ENCODE peak calls at places on chromosomes 12 and 14, in five cellular contexts. One of them, this sample, is unnamed.

GRCh38 chr12:125797421-125798175 is 732.4 kb downstream of the AACS start:
- DNase-seq in A549: peak; percentile 9
- DNase-seq in gastrocnemius medialis: no peak
- DNase-seq in ovary: no peak
- DNase-seq in spleen: no peak
- DNase-seq in this sample: no peak

GRCh38 chr14:64628940-64629403 is 75.3 kb upstream of the PLEKHG3 start:
- DNase-seq in A549: peak; percentile 94
- DNase-seq in gastrocnemius medialis: no peak
- DNase-seq in ovary: no peak
- DNase-seq in spleen: no peak
- DNase-seq in this sample: peak; percentile 79

GRCh38 chr14:89616425-89617141 is 199.6 kb upstream of the FOXN3 start:
- DNase-seq in A549: no peak
- DNase-seq in gastrocnemius medialis: no peak
- DNase-seq in ovary: no peak
- DNase-seq in spleen: no peak
- DNase-seq in this sample: no peak

GRCh38 chr12:24266982-24267381 is 317.5 kb upstream of the SOX5 start:
- DNase-seq in A549: no peak
- DNase-seq in gastrocnemius medialis: no peak
- DNase-seq in ovary: no peak
- DNase-seq in spleen: no peak
- DNase-seq in this sample: no peak

GRCh38 chr12:65668981-65669695 is 155.1 kb upstream of the HMGA2 start:
- DNase-seq in A549: no peak
- DNase-seq in gastrocnemius medialis: no peak
- DNase-seq in ovary: no peak
- DNase-seq in spleen: no peak
- DNase-seq in this sample: no peak

GRCh38 chr12:11819643-11820042 is 170.2 kb downstream of the ETV6 start:
- DNase-seq in A549: no peak
- DNase-seq in gastrocnemius medialis: no peak
- DNase-seq in ovary: no peak
- DNase-seq in spleen: no peak
- DNase-seq in this sample: no peak

GRCh38 chr12:132235116-132235820 is 91.0 kb downstream of the NOC4L start:
- DNase-seq in A549: no peak
- DNase-seq in gastrocnemius medialis: no peak
- DNase-seq in ovary: no peak
- DNase-seq in spleen: peak; percentile 56
- DNase-seq in this sample: no peak

GRCh38 chr12:749871-750270 is 2.5 kb upstream of the WNK1 start:
- DNase-seq in A549: no peak
- DNase-seq in gastrocnemius medialis: no peak
- DNase-seq in ovary: no peak
- DNase-seq in spleen: no peak
- DNase-seq in this sample: no peak

GRCh38 chr14:72638021-72638420 is 255.9 kb downstream of the DPF3 start:
- DNase-seq in A549: peak; percentile 41
- DNase-seq in gastrocnemius medialis: peak; percentile 48
- DNase-seq in ovary: no peak
- DNase-seq in spleen: no peak
- DNase-seq in this sample: no peak

GRCh38 chr14:21346532-21347135 is 37.2 kb downstream of the SUPT16H start:
- DNase-seq in A549: no peak
- DNase-seq in gastrocnemius medialis: no peak
- DNase-seq in ovary: no peak
- DNase-seq in spleen: no peak
- DNase-seq in this sample: no peak

GRCh38 chr12:54000774-54001114 is 783 bp downstream of the HOXC9 start:
- DNase-seq in A549: no peak
- DNase-seq in gastrocnemius medialis: no peak
- DNase-seq in ovary: no peak
- DNase-seq in spleen: no peak
- DNase-seq in this sample: no peak

GRCh38 chr12:109291531-109292341 is 17.3 kb downstream of the FOXN4 start:
- DNase-seq in A549: no peak
- DNase-seq in gastrocnemius medialis: no peak
- DNase-seq in ovary: no peak
- DNase-seq in spleen: peak; percentile 60
- DNase-seq in this sample: peak; percentile 33

GRCh38 chr14:49861581-49861922 is 9.0 kb upstream of the NEMF start:
- DNase-seq in A549: peak; percentile 84
- DNase-seq in gastrocnemius medialis: peak; percentile 72
- DNase-seq in ovary: peak; percentile 75
- DNase-seq in spleen: peak; percentile 87
- DNase-seq in this sample: peak; percentile 68

GRCh38 chr12:91418691-91419090 is 236.1 kb upstream of the DCN start:
- DNase-seq in A549: no peak
- DNase-seq in gastrocnemius medialis: no peak
- DNase-seq in ovary: no peak
- DNase-seq in spleen: no peak
- DNase-seq in this sample: no peak

GRCh38 chr12:25100738-25101445 is 94.1 kb downstream of the DNAI7 start:
- DNase-seq in A549: no peak
- DNase-seq in gastrocnemius medialis: no peak
- DNase-seq in ovary: no peak
- DNase-seq in spleen: no peak
- DNase-seq in this sample: no peak

GRCh38 chr14:99475660-99476059 is 5.0 kb downstream of the SETD3 start:
- DNase-seq in A549: no peak
- DNase-seq in gastrocnemius medialis: no peak
- DNase-seq in ovary: no peak
- DNase-seq in spleen: no peak
- DNase-seq in this sample: no peak

GRCh38 chr12:11653215-11653753 is 3.8 kb downstream of the ETV6 start:
- DNase-seq in A549: no peak
- DNase-seq in gastrocnemius medialis: no peak
- DNase-seq in ovary: no peak
- DNase-seq in spleen: no peak
- DNase-seq in this sample: no peak

GRCh38 chr14:94697773-94698556 is 71.9 kb downstream of the GSC start:
- DNase-seq in A549: no peak
- DNase-seq in gastrocnemius medialis: no peak
- DNase-seq in ovary: no peak
- DNase-seq in spleen: no peak
- DNase-seq in this sample: no peak

GRCh38 chr14:94699831-94700230 is 70.1 kb downstream of the GSC start:
- DNase-seq in A549: no peak
- DNase-seq in gastrocnemius medialis: no peak
- DNase-seq in ovary: no peak
- DNase-seq in spleen: no peak
- DNase-seq in this sample: no peak

GRCh38 chr14:94691658-94692029 is 78.3 kb downstream of the GSC start:
- DNase-seq in A549: no peak
- DNase-seq in gastrocnemius medialis: no peak
- DNase-seq in ovary: no peak
- DNase-seq in spleen: peak; percentile 1
- DNase-seq in this sample: no peak

GRCh38 chr14:94695231-94695630 is 74.7 kb downstream of the GSC start:
- DNase-seq in A549: no peak
- DNase-seq in gastrocnemius medialis: no peak
- DNase-seq in ovary: no peak
- DNase-seq in spleen: no peak
- DNase-seq in this sample: no peak

DNA sequence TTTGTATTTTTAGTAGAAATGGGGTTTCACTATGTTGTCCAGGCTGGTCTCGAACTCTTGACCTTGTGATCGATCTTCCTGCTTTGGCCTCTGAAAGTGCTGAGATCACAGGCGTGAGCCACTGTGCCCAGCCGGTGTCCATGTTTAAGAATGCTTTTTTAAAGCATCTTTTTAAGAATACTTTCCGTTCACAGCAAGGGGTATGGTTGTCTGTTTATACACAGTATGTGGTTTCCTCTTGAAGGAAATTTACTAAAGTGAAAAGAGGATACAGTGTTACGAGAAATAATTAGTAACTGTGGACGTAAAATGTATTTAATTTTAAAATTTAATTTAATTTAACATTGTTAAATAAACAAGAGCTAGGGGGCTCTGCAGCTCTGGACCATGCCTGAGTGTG is 73.4 kb downstream of the GSC start:
- DNase-seq in A549: no peak
- DNase-seq in gastrocnemius medialis: no peak
- DNase-seq in ovary: no peak
- DNase-seq in spleen: no peak
- DNase-seq in this sample: no peak
- TF ChIP-seq POLR2A in A549: no peak
- TF ChIP-seq POLR2A in gastrocnemius medialis: no peak
- TF ChIP-seq POLR2A in ovary: no peak
- TF ChIP-seq POLR2A in spleen: no peak
- TF ChIP-seq POLR2A in this sample: no peak

GRCh38 chr14:75610839-75611238 is 32.4 kb downstream of the FLVCR2 start:
- DNase-seq in A549: no peak
- DNase-seq in gastrocnemius medialis: peak; percentile 34
- DNase-seq in ovary: no peak
- DNase-seq in spleen: no peak
- DNase-seq in this sample: no peak
- H3K4me3 ChIP-seq in A549: no peak overlapping the region
- H3K4me3 ChIP-seq in gastrocnemius medialis: no peak overlapping the region
- H3K4me3 ChIP-seq in ovary: no peak overlapping the region
- H3K4me3 ChIP-seq in spleen: no peak overlapping the region
- H3K4me3 ChIP-seq in this sample: no peak overlapping the region

GRCh38 chr12:120902846-120903381 is 1.2 kb downstream of the SPPL3 start:
- DNase-seq in A549: no peak
- DNase-seq in gastrocnemius medialis: no peak
- DNase-seq in ovary: no peak
- DNase-seq in spleen: no peak
- DNase-seq in this sample: no peak

GRCh38 chr12:120903818-120904773 is at the start of gene SPPL3:
- DNase-seq in A549: peak; percentile 89
- DNase-seq in gastrocnemius medialis: peak; percentile 89
- DNase-seq in ovary: peak; percentile 94
- DNase-seq in spleen: peak; percentile 98
- DNase-seq in this sample: peak; percentile 98

GRCh38 chr12:120901818-120902217 is 2.3 kb downstream of the SPPL3 start:
- DNase-seq in A549: no peak
- DNase-seq in gastrocnemius medialis: no peak
- DNase-seq in ovary: no peak
- DNase-seq in spleen: no peak
- DNase-seq in this sample: no peak

GRCh38 chr12:120905856-120906384 is 1.8 kb upstream of the SPPL3 start:
- DNase-seq in A549: no peak
- DNase-seq in gastrocnemius medialis: no peak
- DNase-seq in ovary: no peak
- DNase-seq in spleen: no peak
- DNase-seq in this sample: peak; percentile 54

GRCh38 chr12:120903382-120903817 is 758 bp downstream of the SPPL3 start:
- DNase-seq in A549: peak; percentile 40
- DNase-seq in gastrocnemius medialis: peak; percentile 52
- DNase-seq in ovary: peak; percentile 53
- DNase-seq in spleen: peak; percentile 93
- DNase-seq in this sample: peak; percentile 65
- TF ChIP-seq POLR2A in A549: no peak
- TF ChIP-seq POLR2A in gastrocnemius medialis: no peak
- TF ChIP-seq POLR2A in ovary: no peak
- TF ChIP-seq POLR2A in spleen: no peak
- TF ChIP-seq POLR2A in this sample: no peak

GRCh38 chr14:68823434-68824206 is 30.8 kb upstream of the ZFP36L1 start:
- DNase-seq in A549: no peak
- DNase-seq in gastrocnemius medialis: no peak
- DNase-seq in ovary: no peak
- DNase-seq in spleen: no peak
- DNase-seq in this sample: no peak
- H3K4me3 ChIP-seq in A549: no peak overlapping the region
- H3K4me3 ChIP-seq in gastrocnemius medialis: no peak overlapping the region
- H3K4me3 ChIP-seq in ovary: no peak overlapping the region
- H3K4me3 ChIP-seq in spleen: no peak overlapping the region
- H3K4me3 ChIP-seq in this sample: no peak overlapping the region

DNA sequence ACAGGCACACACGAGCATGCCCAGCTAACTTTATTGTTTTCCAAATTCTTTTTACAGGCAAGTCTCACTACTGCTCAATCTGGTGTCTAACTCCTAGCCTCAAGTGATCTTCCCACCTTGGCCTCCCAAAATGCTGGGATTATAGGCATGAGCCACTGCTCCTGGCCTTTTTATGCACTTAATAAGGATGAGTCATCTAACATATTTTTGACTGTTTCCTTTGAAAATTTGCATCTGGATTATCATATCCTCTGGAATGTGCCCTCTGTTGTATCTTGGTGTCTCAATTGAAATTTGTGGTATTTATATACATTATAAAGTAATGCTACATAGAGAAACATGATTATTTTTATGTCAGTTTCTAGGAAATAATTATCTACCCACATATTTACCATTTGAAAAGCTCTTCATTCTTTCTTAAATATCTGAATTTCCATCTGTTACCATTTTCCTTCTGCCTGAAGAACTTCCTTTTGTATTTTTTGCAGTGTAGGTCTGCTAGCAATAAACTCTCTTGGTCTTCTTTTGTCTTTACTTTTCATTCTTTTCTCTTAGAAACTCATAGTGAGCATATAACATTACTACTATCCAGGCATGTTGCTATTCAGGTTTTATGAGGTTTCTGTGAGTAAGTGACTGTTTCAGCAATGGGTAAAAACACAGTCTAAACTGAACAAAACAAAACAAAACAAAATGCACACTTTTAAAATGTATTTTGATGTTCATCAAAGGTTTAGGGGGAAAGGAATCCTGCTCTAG is 52.8 kb upstream of the CNOT2 start:
- DNase-seq in A549: no peak
- DNase-seq in gastrocnemius medialis: no peak
- DNase-seq in ovary: no peak
- DNase-seq in spleen: no peak
- DNase-seq in this sample: no peak
- TF ChIP-seq POLR2A in A549: no peak
- TF ChIP-seq POLR2A in gastrocnemius medialis: no peak
- TF ChIP-seq POLR2A in ovary: no peak
- TF ChIP-seq POLR2A in spleen: no peak
- TF ChIP-seq POLR2A in this sample: no peak